ENCODE peak calls at places on chromosome 16, in four cellular contexts. G, V, J and T are unnamed samples.

GRCh38 chr16:67277999-67278772 is 1.1 kb upstream of the PLEKHG4 start:
- DNase-seq in G (peak; percentile 80), V (peak; percentile 84), J (no peak), T (peak; percentile 87)

GRCh38 chr16:4309102-4309832 is 6.6 kb upstream of the GLIS2 start:
- DNase-seq in G (no peak), V (no peak), J (no peak), T (no peak)

GRCh38 chr16:86387461-86388440 is 122.6 kb upstream of the FOXF1 start:
- DNase-seq in G (peak; percentile 88), V (peak; percentile 98), J (no peak), T (peak; percentile 99)

GRCh38 chr16:8571061-8571596 is 19.2 kb downstream of the TMEM114 start:
- DNase-seq in G (peak; percentile 11), V (peak; percentile 88), J (no peak), T (peak; percentile 17)

GRCh38 chr16:2843526-2843925 is 13.4 kb downstream of the ZG16B start:
- DNase-seq in G (no peak), V (no peak), J (no peak), T (no peak)

GRCh38 chr16:64180136-64180900 is 941.5 kb downstream of the CDH11 start:
- DNase-seq in G (no peak), V (no peak), J (no peak), T (no peak)

GRCh38 chr16:85246473-85246872 is 134.2 kb upstream of the CIBAR2 start:
- DNase-seq in G (no peak), V (no peak), J (no peak), T (no peak)

GRCh38 chr16:49115956-49116355 is 165.7 kb downstream of the CBLN1 start:
- DNase-seq in G (no peak), V (no peak), J (no peak), T (no peak)

GRCh38 chr16:82070656-82071369 is 35.8 kb downstream of the HSD17B2 start:
- DNase-seq in G (no peak), V (peak; percentile 80), J (no peak), T (peak; percentile 83)